ENCODE peak calls at places on chromosomes 4 and X, in six cellular contexts. G, C, V, D, T and U are unnamed samples. For H3K9me3, the result is how much of the 10 kb centered on the place peaks cover.

GRCh38 chr4:123418486-123418931 is 21.9 kb downstream of the SPRY1 start:
- DNase-seq in G (peak), C (no peak), V (peak), D (no peak), T (no peak), U (peak)

GRCh38 chr4:75698162-75698962 is 25.2 kb upstream of the G3BP2 start:
- DNase-seq in G (no peak), C (no peak), V (no peak), D (peak), T (no peak), U (no peak)

GRCh38 chr4:128349921-128350320 is 62.3 kb upstream of the PGRMC2 start:
- DNase-seq in G (peak), C (no peak), V (peak), D (no peak), T (no peak), U (no peak)

GRCh38 chr4:45770958-45771357 is 352.9 kb downstream of the GABRG1 start:
- DNase-seq in G (no peak), C (no peak), V (no peak), D (no peak), T (no peak), U (no peak)

GRCh38 chr4:15420642-15421041 is 7.2 kb upstream of the C1QTNF7 start:
- DNase-seq in G (peak), C (no peak), V (no peak), D (no peak), T (no peak), U (peak)

GRCh38 chr4:183355405-183355804 is 33.2 kb upstream of the CLDN24 start:
- DNase-seq in G (peak), C (no peak), V (no peak), D (no peak), T (no peak), U (no peak)

GRCh38 chrX:45360571-45360970 is 159.9 kb upstream of the DIPK2B start:
- DNase-seq in G (no peak), C (no peak), V (no peak), D (no peak), T (no peak), U (no peak)

GRCh38 chr4:52477191-52477590 is 181.9 kb downstream of the USP46 start:
- DNase-seq in G (no peak), C (no peak), V (no peak), D (no peak), T (no peak), U (no peak)

GRCh38 chr4:125520258-125520990 is 205.7 kb downstream of the FAT4 start:
- DNase-seq in G (peak), C (no peak), V (no peak), D (no peak), T (no peak), U (no peak)

GRCh38 chrX:16160729-16161128 is 6.6 kb upstream of the MAGEB17 start:
- DNase-seq in G (peak), C (no peak), V (no peak), D (no peak), T (no peak), U (peak)

GRCh38 chr4:114563536-114564315 is 34.9 kb upstream of the UGT8 start:
- DNase-seq in G (peak), C (no peak), V (peak), D (no peak), T (no peak), U (peak)

GRCh38 chr4:114562176-114562904 is 36.3 kb upstream of the UGT8 start:
- DNase-seq in G (no peak), C (no peak), V (no peak), D (no peak), T (no peak), U (no peak)

GRCh38 chr4:114561590-114561989 is 37.0 kb upstream of the UGT8 start:
- DNase-seq in G (no peak), C (no peak), V (no peak), D (no peak), T (no peak), U (no peak)

GRCh38 chr4:114558446-114559020 is 40.1 kb upstream of the UGT8 start:
- DNase-seq in G (no peak), C (no peak), V (no peak), D (no peak), T (no peak), U (no peak)
- H3K9me3 ChIP-seq in G (under half), C (under half), V (under half), D (under half), T (under half), U (under half)

GRCh38 chrX:107421337-107421736 is 28.1 kb upstream of the FRMPD3 start:
- DNase-seq in G (no peak), C (no peak), V (no peak), D (no peak), T (no peak), U (no peak)

DNA sequence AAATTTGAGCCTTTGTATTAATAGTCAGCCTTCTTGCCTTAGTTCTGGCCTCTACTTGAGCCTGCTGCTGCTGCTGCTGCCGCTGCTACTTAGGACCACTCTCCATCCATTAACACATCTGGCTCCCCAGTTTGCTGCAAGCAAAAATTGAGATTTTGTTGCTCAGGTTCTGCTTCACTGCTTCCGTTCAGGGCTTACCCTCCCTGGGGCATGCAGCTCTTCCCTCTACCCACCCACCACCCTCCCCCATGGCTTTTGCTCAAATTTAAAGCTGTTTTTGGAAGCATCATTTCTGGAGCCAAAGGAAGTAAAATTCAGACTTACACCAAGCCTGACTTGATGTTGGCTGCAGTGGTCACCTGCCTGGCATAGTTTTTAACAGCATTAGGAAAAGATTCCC is 28.9 kb upstream of the FRMPD3 start:
- DNase-seq in G (no peak), C (no peak), V (no peak), D (no peak), T (no peak), U (no peak)
- H3K9me3 ChIP-seq in G (under half), C (under half), V (under half), D (under half), T (under half), U (under half)

DNA sequence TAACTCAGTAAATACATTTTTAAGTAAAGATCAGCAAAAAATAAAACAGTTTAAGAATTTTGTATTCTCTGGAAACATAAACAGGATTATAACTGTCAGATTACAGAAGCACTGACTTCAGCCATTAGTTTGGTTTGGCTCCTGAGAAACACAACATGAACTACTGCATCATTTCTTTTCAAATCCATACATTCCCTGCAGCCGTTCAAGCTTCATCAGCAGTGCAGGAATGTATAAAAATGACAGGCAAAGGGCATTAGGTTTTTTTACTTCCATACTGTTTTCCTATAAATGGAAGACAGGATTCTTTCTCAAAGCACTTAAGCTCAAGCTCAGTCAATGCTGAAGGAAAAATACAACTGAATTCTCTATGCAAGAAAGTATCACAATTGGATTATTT is 4.2 kb upstream of the MAB21L2 start:
- DNase-seq in G (no peak), C (no peak), V (no peak), D (no peak), T (no peak), U (no peak)
- H3K9me3 ChIP-seq in G (under half), C (under half), V (under half), D (under half), T (under half), U (under half)

DNA sequence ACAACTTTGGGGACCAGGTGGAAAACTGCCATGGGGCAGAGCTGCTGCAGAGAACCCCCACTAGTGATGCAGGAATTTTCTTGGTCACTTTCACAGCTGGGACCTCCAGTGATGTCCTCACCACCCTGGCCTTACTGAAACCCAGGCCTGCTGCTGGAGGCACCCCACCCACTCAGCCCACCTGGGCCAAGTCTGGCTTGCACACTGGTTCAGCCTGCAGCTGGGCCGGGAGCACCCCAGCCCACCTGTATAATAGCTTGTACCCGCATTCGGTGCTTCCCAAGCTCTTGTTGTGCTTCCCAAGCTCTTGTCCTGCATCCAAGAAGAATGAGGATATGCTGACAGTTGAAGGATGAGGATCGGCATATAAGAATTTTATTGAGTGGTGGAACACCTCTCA is 86.4 kb upstream of the ZMAT1 start:
- DNase-seq in G (no peak), C (no peak), V (no peak), D (no peak), T (no peak), U (no peak)
- H3K9me3 ChIP-seq in G (under half), C (under half), V (under half), D (under half), T (under half), U (under half)

GRCh38 chr4:19725130-19725529 is 526.6 kb upstream of the SLIT2 start:
- DNase-seq in G (no peak), C (no peak), V (no peak), D (no peak), T (no peak), U (no peak)

GRCh38 chr4:19727141-19727540 is 524.6 kb upstream of the SLIT2 start:
- DNase-seq in G (no peak), C (no peak), V (no peak), D (no peak), T (no peak), U (no peak)

GRCh38 chr4:19729873-19730735 is 521.6 kb upstream of the SLIT2 start:
- DNase-seq in G (peak), C (no peak), V (no peak), D (no peak), T (no peak), U (peak)

GRCh38 chr4:19728773-19729172 is 522.9 kb upstream of the SLIT2 start:
- DNase-seq in G (peak), C (no peak), V (no peak), D (no peak), T (no peak), U (no peak)
- H3K9me3 ChIP-seq in G (under half), C (under half), V (under half), D (under half), T (under half), U (under half)

GRCh38 chrX:69718102-69718501 is 102.2 kb downstream of the EDA start:
- DNase-seq in G (no peak), C (no peak), V (no peak), D (no peak), T (no peak), U (no peak)
- H3K9me3 ChIP-seq in G (under half), C (under half), V (under half), D (under half), T (under half), U (under half)

DNA sequence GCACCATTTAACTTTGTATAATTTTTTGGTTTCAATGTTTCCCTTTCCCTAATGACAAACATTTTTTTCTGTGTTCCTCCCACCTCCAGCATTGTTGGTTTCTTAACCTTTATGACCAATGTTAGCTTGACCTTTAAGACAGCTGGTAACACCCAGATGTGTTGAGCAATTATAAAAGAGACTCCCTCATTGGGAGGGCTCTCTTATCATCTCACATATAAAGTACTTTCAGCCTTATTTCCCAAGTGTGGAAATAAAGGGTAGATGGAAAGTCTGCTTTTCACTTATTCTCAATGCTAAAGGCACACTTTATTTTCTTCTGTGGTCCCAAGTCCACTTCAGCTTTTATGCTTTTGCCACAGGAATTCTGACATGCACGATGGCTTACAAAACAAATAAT is 1420.4 kb downstream of the RAPGEF2 start:
- DNase-seq in G (no peak), C (no peak), V (no peak), D (no peak), T (no peak), U (no peak)
- H3K9me3 ChIP-seq in G (under half), C (under half), V (under half), D (under half), T (under half), U (under half)

DNA sequence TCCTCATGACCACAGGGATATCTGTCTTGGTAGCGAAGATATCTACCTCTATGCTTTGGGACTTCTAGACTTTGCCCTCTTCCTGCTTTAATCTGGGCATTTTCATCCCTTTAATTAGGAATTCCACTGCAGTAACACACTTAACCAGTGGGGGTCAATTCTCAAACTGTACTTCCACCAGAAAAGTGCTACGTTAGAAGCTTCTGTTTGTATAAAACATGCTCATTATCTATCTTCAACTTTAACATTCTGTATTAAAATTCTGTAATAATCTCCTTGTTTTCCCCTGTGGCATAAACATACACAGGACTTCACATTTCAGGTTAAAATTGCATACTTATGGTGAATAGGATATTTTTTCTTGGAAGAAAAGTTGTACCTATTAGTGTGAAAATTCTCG is 105.6 kb downstream of the AMMECR1 start:
- DNase-seq in G (no peak), C (no peak), V (no peak), D (no peak), T (no peak), U (no peak)
- H3K9me3 ChIP-seq in G (under half), C (under half), V (under half), D (under half), T (under half), U (under half)